ENCODE peak calls at places on chromosomes 13 and 19, in seven cellular contexts. One of them, this sample, is unnamed.

GRCh38 chr13:68128297-68128915 is 898.3 kb upstream of the PCDH9 start:
- DNase-seq in A549: no peak
- DNase-seq in epithelial cell of proximal tubule: no peak
- DNase-seq in neuronal stem cell: no peak
- DNase-seq in effector memory CD4-positive, alpha-beta T cell: no peak
- DNase-seq in left ventricle myocardium inferior: no peak
- DNase-seq in uterus: no peak
- DNase-seq in this sample: no peak

GRCh38 chr19:34387446-34387810 is 16.8 kb upstream of the PDCD2L start:
- DNase-seq in left ventricle myocardium inferior: no peak
- DNase-seq in neuronal stem cell: no peak
- DNase-seq in effector memory CD4-positive, alpha-beta T cell: no peak
- DNase-seq in uterus: no peak
- DNase-seq in epithelial cell of proximal tubule: no peak
- DNase-seq in A549: no peak
- DNase-seq in this sample: no peak

GRCh38 chr19:21699197-21699596 is 68.2 kb downstream of the ZNF100 start:
- DNase-seq in effector memory CD4-positive, alpha-beta T cell: no peak
- DNase-seq in left ventricle myocardium inferior: no peak
- DNase-seq in A549: no peak
- DNase-seq in uterus: no peak
- DNase-seq in neuronal stem cell: no peak
- DNase-seq in epithelial cell of proximal tubule: no peak
- DNase-seq in this sample: no peak

GRCh38 chr13:80276371-80277289 is 64.3 kb downstream of the SPRY2 start:
- DNase-seq in uterus: no peak
- DNase-seq in epithelial cell of proximal tubule: peak
- DNase-seq in A549: no peak
- DNase-seq in neuronal stem cell: peak
- DNase-seq in effector memory CD4-positive, alpha-beta T cell: no peak
- DNase-seq in left ventricle myocardium inferior: no peak
- DNase-seq in this sample: peak

GRCh38 chr19:10142701-10143375 is 23.1 kb upstream of the EIF3G start:
- DNase-seq in epithelial cell of proximal tubule: no peak
- DNase-seq in neuronal stem cell: no peak
- DNase-seq in left ventricle myocardium inferior: no peak
- DNase-seq in A549: no peak
- DNase-seq in uterus: no peak
- DNase-seq in effector memory CD4-positive, alpha-beta T cell: peak
- DNase-seq in this sample: no peak

GRCh38 chr19:31515931-31516330 is 166.7 kb upstream of the TSHZ3 start:
- DNase-seq in A549: no peak
- DNase-seq in epithelial cell of proximal tubule: no peak
- DNase-seq in effector memory CD4-positive, alpha-beta T cell: no peak
- DNase-seq in left ventricle myocardium inferior: no peak
- DNase-seq in uterus: no peak
- DNase-seq in neuronal stem cell: no peak
- DNase-seq in this sample: no peak

GRCh38 chr19:1189419-1189818 is 15.4 kb upstream of the SBNO2 start:
- DNase-seq in effector memory CD4-positive, alpha-beta T cell: no peak
- DNase-seq in A549: peak
- DNase-seq in uterus: no peak
- DNase-seq in neuronal stem cell: no peak
- DNase-seq in epithelial cell of proximal tubule: no peak
- DNase-seq in left ventricle myocardium inferior: no peak
- DNase-seq in this sample: no peak

GRCh38 chr19:57947088-57947418 is 453 bp downstream of the ZNF256 start:
- DNase-seq in effector memory CD4-positive, alpha-beta T cell: no peak
- DNase-seq in epithelial cell of proximal tubule: no peak
- DNase-seq in uterus: no peak
- DNase-seq in A549: no peak
- DNase-seq in left ventricle myocardium inferior: no peak
- DNase-seq in neuronal stem cell: no peak
- DNase-seq in this sample: no peak

GRCh38 chr13:102597029-102598015 is 536 bp downstream of the TPP2 start:
- DNase-seq in uterus: peak
- DNase-seq in A549: peak
- DNase-seq in left ventricle myocardium inferior: peak
- DNase-seq in epithelial cell of proximal tubule: no peak
- DNase-seq in neuronal stem cell: peak
- DNase-seq in effector memory CD4-positive, alpha-beta T cell: peak
- DNase-seq in this sample: no peak

GRCh38 chr19:46759817-46760333 is 13.6 kb upstream of the STRN4 start:
- DNase-seq in left ventricle myocardium inferior: no peak
- DNase-seq in uterus: peak
- DNase-seq in effector memory CD4-positive, alpha-beta T cell: no peak
- DNase-seq in epithelial cell of proximal tubule: no peak
- DNase-seq in neuronal stem cell: no peak
- DNase-seq in A549: peak
- DNase-seq in this sample: no peak

GRCh38 chr13:33229446-33230177 is 55.9 kb downstream of the STARD13 start:
- DNase-seq in uterus: no peak
- DNase-seq in epithelial cell of proximal tubule: no peak
- DNase-seq in A549: no peak
- DNase-seq in neuronal stem cell: no peak
- DNase-seq in effector memory CD4-positive, alpha-beta T cell: no peak
- DNase-seq in left ventricle myocardium inferior: no peak
- DNase-seq in this sample: no peak

GRCh38 chr13:19794552-19795143 is 11.9 kb upstream of the PSPC1 start:
- DNase-seq in neuronal stem cell: no peak
- DNase-seq in uterus: no peak
- DNase-seq in A549: no peak
- DNase-seq in epithelial cell of proximal tubule: no peak
- DNase-seq in effector memory CD4-positive, alpha-beta T cell: no peak
- DNase-seq in left ventricle myocardium inferior: no peak
- DNase-seq in this sample: no peak

GRCh38 chr13:41098761-41099160 is 33.8 kb downstream of the KBTBD6 start:
- DNase-seq in uterus: no peak
- DNase-seq in A549: no peak
- DNase-seq in epithelial cell of proximal tubule: no peak
- DNase-seq in left ventricle myocardium inferior: no peak
- DNase-seq in neuronal stem cell: no peak
- DNase-seq in effector memory CD4-positive, alpha-beta T cell: no peak
- DNase-seq in this sample: no peak

GRCh38 chr13:90918551-90918950 is 428.9 kb upstream of the MIR17HG start:
- DNase-seq in left ventricle myocardium inferior: no peak
- DNase-seq in effector memory CD4-positive, alpha-beta T cell: no peak
- DNase-seq in epithelial cell of proximal tubule: peak
- DNase-seq in A549: peak
- DNase-seq in neuronal stem cell: no peak
- DNase-seq in uterus: no peak
- DNase-seq in this sample: peak

GRCh38 chr13:89066868-89067466 is 1395.8 kb downstream of the SLITRK5 start:
- DNase-seq in effector memory CD4-positive, alpha-beta T cell: peak
- DNase-seq in uterus: no peak
- DNase-seq in epithelial cell of proximal tubule: peak
- DNase-seq in left ventricle myocardium inferior: no peak
- DNase-seq in A549: peak
- DNase-seq in neuronal stem cell: peak
- DNase-seq in this sample: no peak

GRCh38 chr19:7509625-7510024 is 6.3 kb upstream of the ZNF358 start:
- DNase-seq in neuronal stem cell: no peak
- DNase-seq in left ventricle myocardium inferior: no peak
- DNase-seq in epithelial cell of proximal tubule: no peak
- DNase-seq in effector memory CD4-positive, alpha-beta T cell: no peak
- DNase-seq in uterus: no peak
- DNase-seq in A549: no peak
- DNase-seq in this sample: no peak

GRCh38 chr13:49789961-49790360 is 2.5 kb downstream of the KPNA3 start:
- DNase-seq in left ventricle myocardium inferior: no peak
- DNase-seq in neuronal stem cell: no peak
- DNase-seq in uterus: no peak
- DNase-seq in epithelial cell of proximal tubule: no peak
- DNase-seq in A549: no peak
- DNase-seq in effector memory CD4-positive, alpha-beta T cell: no peak
- DNase-seq in this sample: no peak

GRCh38 chr13:111304603-111305289 is 15.7 kb upstream of the TEX29 start:
- DNase-seq in epithelial cell of proximal tubule: no peak
- DNase-seq in effector memory CD4-positive, alpha-beta T cell: no peak
- DNase-seq in neuronal stem cell: no peak
- DNase-seq in uterus: no peak
- DNase-seq in A549: no peak
- DNase-seq in left ventricle myocardium inferior: no peak
- DNase-seq in this sample: no peak

GRCh38 chr13:74287672-74288169 is 153.5 kb upstream of the KLF12 start:
- DNase-seq in epithelial cell of proximal tubule: peak
- DNase-seq in neuronal stem cell: peak
- DNase-seq in left ventricle myocardium inferior: peak
- DNase-seq in uterus: peak
- DNase-seq in A549: peak
- DNase-seq in effector memory CD4-positive, alpha-beta T cell: peak
- DNase-seq in this sample: peak
- H3K4me3 ChIP-seq in epithelial cell of proximal tubule: peak
- H3K4me3 ChIP-seq in neuronal stem cell: no peak
- H3K4me3 ChIP-seq in left ventricle myocardium inferior: peak
- H3K4me3 ChIP-seq in uterus: no peak
- H3K4me3 ChIP-seq in A549: no peak
- H3K4me3 ChIP-seq in effector memory CD4-positive, alpha-beta T cell: peak
- H3K4me3 ChIP-seq in this sample: peak

DNA sequence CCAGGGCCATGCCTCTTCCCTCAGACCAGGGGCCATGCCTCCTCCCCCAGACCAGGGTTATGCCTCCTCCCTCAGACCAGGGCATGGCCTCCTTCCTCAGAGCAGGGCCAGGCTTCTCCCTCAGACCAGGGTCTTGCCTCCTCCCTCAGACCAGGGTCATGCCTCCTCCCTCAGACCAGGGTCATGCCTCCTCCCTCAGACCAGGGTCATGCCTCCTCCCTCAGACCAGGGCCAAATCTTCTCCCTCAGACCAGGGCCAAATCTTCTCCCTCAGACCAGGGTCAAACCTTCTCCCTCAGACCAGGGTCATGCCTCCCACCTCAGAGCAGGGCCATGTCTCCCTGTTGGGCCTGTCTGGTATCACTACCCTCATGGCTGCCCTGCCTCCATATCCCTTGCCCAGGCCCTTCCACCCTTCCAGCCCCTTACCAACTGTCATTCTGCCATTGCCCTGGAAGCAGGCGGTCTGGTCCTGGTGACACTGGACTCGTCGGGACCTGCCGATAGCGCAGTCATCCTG is 4.2 kb downstream of the LYPD5 start:
- DNase-seq in epithelial cell of proximal tubule: no peak
- DNase-seq in uterus: no peak
- DNase-seq in neuronal stem cell: no peak
- DNase-seq in effector memory CD4-positive, alpha-beta T cell: no peak
- DNase-seq in left ventricle myocardium inferior: no peak
- DNase-seq in A549: no peak
- DNase-seq in this sample: no peak
- H3K4me3 ChIP-seq in epithelial cell of proximal tubule: peak
- H3K4me3 ChIP-seq in uterus: peak
- H3K4me3 ChIP-seq in neuronal stem cell: peak
- H3K4me3 ChIP-seq in effector memory CD4-positive, alpha-beta T cell: peak
- H3K4me3 ChIP-seq in left ventricle myocardium inferior: peak
- H3K4me3 ChIP-seq in A549: peak
- H3K4me3 ChIP-seq in this sample: peak

GRCh38 chr19:18193388-18194207 is 580 bp downstream of the MPV17L2 start:
- DNase-seq in effector memory CD4-positive, alpha-beta T cell: no peak
- DNase-seq in A549: no peak
- DNase-seq in left ventricle myocardium inferior: no peak
- DNase-seq in uterus: peak
- DNase-seq in neuronal stem cell: no peak
- DNase-seq in epithelial cell of proximal tubule: no peak
- DNase-seq in this sample: no peak

GRCh38 chr19:18194554-18195238 is 1.7 kb downstream of the MPV17L2 start:
- DNase-seq in left ventricle myocardium inferior: no peak
- DNase-seq in effector memory CD4-positive, alpha-beta T cell: no peak
- DNase-seq in epithelial cell of proximal tubule: no peak
- DNase-seq in A549: no peak
- DNase-seq in uterus: peak
- DNase-seq in neuronal stem cell: no peak
- DNase-seq in this sample: no peak

GRCh38 chr19:18192673-18193387 is at the start of gene MPV17L2:
- DNase-seq in left ventricle myocardium inferior: peak
- DNase-seq in A549: peak
- DNase-seq in neuronal stem cell: peak
- DNase-seq in epithelial cell of proximal tubule: peak
- DNase-seq in effector memory CD4-positive, alpha-beta T cell: peak
- DNase-seq in uterus: peak
- DNase-seq in this sample: peak

GRCh38 chr19:18196511-18196845 is 3.5 kb downstream of the MPV17L2 start:
- DNase-seq in neuronal stem cell: no peak
- DNase-seq in A549: no peak
- DNase-seq in uterus: no peak
- DNase-seq in left ventricle myocardium inferior: no peak
- DNase-seq in epithelial cell of proximal tubule: no peak
- DNase-seq in effector memory CD4-positive, alpha-beta T cell: no peak
- DNase-seq in this sample: no peak

DNA sequence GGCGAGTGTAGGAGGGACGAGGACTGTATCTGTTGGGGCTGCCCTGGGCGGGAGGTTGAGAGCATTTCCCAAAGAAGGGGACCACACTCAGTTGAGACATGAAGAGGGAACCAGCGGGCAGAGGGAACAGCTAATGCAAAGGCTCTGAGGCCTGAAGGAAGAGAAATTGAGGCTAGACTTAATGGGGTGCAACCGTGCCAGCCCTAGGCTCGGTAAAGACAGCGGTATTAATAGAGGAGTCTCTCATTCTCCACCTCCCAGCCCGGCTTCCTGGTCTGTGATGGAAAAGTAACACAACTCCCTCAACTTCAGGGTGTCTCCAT is 1.2 kb downstream of the MPV17L2 start:
- DNase-seq in effector memory CD4-positive, alpha-beta T cell: no peak
- DNase-seq in uterus: no peak
- DNase-seq in neuronal stem cell: no peak
- DNase-seq in epithelial cell of proximal tubule: no peak
- DNase-seq in left ventricle myocardium inferior: no peak
- DNase-seq in A549: no peak
- DNase-seq in this sample: no peak
- H3K4me3 ChIP-seq in effector memory CD4-positive, alpha-beta T cell: peak
- H3K4me3 ChIP-seq in uterus: peak
- H3K4me3 ChIP-seq in neuronal stem cell: peak
- H3K4me3 ChIP-seq in epithelial cell of proximal tubule: peak
- H3K4me3 ChIP-seq in left ventricle myocardium inferior: peak
- H3K4me3 ChIP-seq in A549: no peak
- H3K4me3 ChIP-seq in this sample: peak

GRCh38 chr13:25171170-25171516 is 945 bp downstream of the AMER2 start:
- DNase-seq in epithelial cell of proximal tubule: no peak
- DNase-seq in uterus: no peak
- DNase-seq in A549: no peak
- DNase-seq in neuronal stem cell: no peak
- DNase-seq in left ventricle myocardium inferior: no peak
- DNase-seq in effector memory CD4-positive, alpha-beta T cell: no peak
- DNase-seq in this sample: no peak

GRCh38 chr13:25169356-25169755 is 2.7 kb downstream of the AMER2 start:
- DNase-seq in uterus: no peak
- DNase-seq in A549: no peak
- DNase-seq in left ventricle myocardium inferior: no peak
- DNase-seq in epithelial cell of proximal tubule: no peak
- DNase-seq in neuronal stem cell: no peak
- DNase-seq in effector memory CD4-positive, alpha-beta T cell: no peak
- DNase-seq in this sample: no peak

GRCh38 chr13:25169951-25170553 is 2.0 kb downstream of the AMER2 start:
- DNase-seq in effector memory CD4-positive, alpha-beta T cell: no peak
- DNase-seq in epithelial cell of proximal tubule: no peak
- DNase-seq in uterus: no peak
- DNase-seq in left ventricle myocardium inferior: no peak
- DNase-seq in A549: no peak
- DNase-seq in neuronal stem cell: no peak
- DNase-seq in this sample: no peak

GRCh38 chr13:25171517-25172302 is at the start of gene AMER2:
- DNase-seq in left ventricle myocardium inferior: peak
- DNase-seq in uterus: no peak
- DNase-seq in effector memory CD4-positive, alpha-beta T cell: no peak
- DNase-seq in neuronal stem cell: peak
- DNase-seq in A549: no peak
- DNase-seq in epithelial cell of proximal tubule: no peak
- DNase-seq in this sample: peak

GRCh38 chr13:25170554-25171107 is 1.5 kb downstream of the AMER2 start:
- DNase-seq in uterus: no peak
- DNase-seq in A549: no peak
- DNase-seq in epithelial cell of proximal tubule: no peak
- DNase-seq in neuronal stem cell: no peak
- DNase-seq in left ventricle myocardium inferior: no peak
- DNase-seq in effector memory CD4-positive, alpha-beta T cell: no peak
- DNase-seq in this sample: no peak
- H3K4me3 ChIP-seq in uterus: no peak
- H3K4me3 ChIP-seq in A549: peak
- H3K4me3 ChIP-seq in epithelial cell of proximal tubule: no peak
- H3K4me3 ChIP-seq in neuronal stem cell: peak
- H3K4me3 ChIP-seq in left ventricle myocardium inferior: peak
- H3K4me3 ChIP-seq in effector memory CD4-positive, alpha-beta T cell: no peak
- H3K4me3 ChIP-seq in this sample: peak

This sample was measured in retinal pigment epithelial cell.